ENCODE peak calls at places on chromosomes 5 and 9, in four cellular contexts. F is HCT116, G is MCF 10A, Z is HFF-Myc. B is an unnamed sample.
A peak's percentile ranks its signal among the peaks of the same experiment; 100 is the strongest.

GRCh38 chr9:137709411-137710101 is 90.8 kb downstream of the EHMT1 start:
- DNase-seq in F (no peak), G (no peak), Z (no peak), B (no peak)

GRCh38 chr9:82606071-82606470 is 456.9 kb downstream of the RASEF start:
- DNase-seq in F (no peak), G (no peak), Z (no peak), B (no peak)

GRCh38 chr5:160260006-160260775 is 30.9 kb downstream of the FABP6 start:
- DNase-seq in F (no peak), G (no peak), Z (no peak), B (no peak)

GRCh38 chr5:73999306-73999705 is 373.3 kb downstream of the ARHGEF28 start:
- DNase-seq in F (no peak), G (no peak), Z (no peak), B (no peak)

GRCh38 chr5:93578179-93578812 is 2.7 kb downstream of the NR2F1-AS1 start:
- DNase-seq in F (no peak), G (no peak), Z (no peak), B (no peak)

GRCh38 chr9:92657296-92658094 is 12.4 kb downstream of the IPPK start:
- DNase-seq in F (no peak), G (peak; percentile 49), Z (no peak), B (no peak)

GRCh38 chr9:134636142-134636507 is 5.5 kb upstream of the COL5A1 start:
- DNase-seq in F (no peak), G (no peak), Z (no peak), B (no peak)

GRCh38 chr5:133340002-133340755 is 272.2 kb downstream of the FSTL4 start:
- DNase-seq in F (no peak), G (no peak), Z (no peak), B (no peak)

GRCh38 chr9:88587182-88587581 is 52.2 kb downstream of the NXNL2 start:
- DNase-seq in F (no peak), G (peak; percentile 84), Z (no peak), B (no peak)

GRCh38 chr5:14257995-14258403 is 114.9 kb downstream of the TRIO start:
- DNase-seq in F (no peak), G (no peak), Z (no peak), B (no peak)

GRCh38 chr5:149062371-149063016 is 368 bp downstream of the SH3TC2 start:
- DNase-seq in F (peak; percentile 83), G (peak; percentile 98), Z (peak; percentile 82), B (peak; percentile 78)

GRCh38 chr9:70142101-70142500 is 98.5 kb downstream of the MAMDC2 start:
- DNase-seq in F (no peak), G (no peak), Z (no peak), B (no peak)

GRCh38 chr5:93715327-93715726 is 26.1 kb downstream of the POU5F2 start:
- DNase-seq in F (no peak), G (no peak), Z (no peak), B (no peak)

GRCh38 chr9:83359039-83359438 is 179.2 kb downstream of the FRMD3 start:
- DNase-seq in F (no peak), G (no peak), Z (no peak), B (no peak)

GRCh38 chr5:163399923-163400322 is 37.5 kb upstream of the CCNG1 start:
- DNase-seq in F (no peak), G (no peak), Z (no peak), B (no peak)

GRCh38 chr9:111728617-111729366 is 65.9 kb downstream of the SHOC1 start:
- DNase-seq in F (peak; percentile 87), G (peak; percentile 93), Z (peak; percentile 80), B (peak; percentile 64)

GRCh38 chr9:98811051-98811650 is 3.7 kb downstream of the GALNT12 start:
- DNase-seq in F (no peak), G (no peak), Z (peak; percentile 26), B (no peak)

GRCh38 chr5:149831492-149831891 is 101.4 kb downstream of the PPARGC1B start:
- DNase-seq in F (no peak), G (peak; percentile 74), Z (no peak), B (no peak)

GRCh38 chr9:131478421-131478868 is 24.3 kb upstream of the POMT1 start:
- DNase-seq in F (peak; percentile 3), G (peak; percentile 55), Z (no peak), B (no peak)
- TF ChIP-seq CTCF in F (peak; percentile 58), G (peak; percentile 48), Z (peak; percentile 64), B (peak; percentile 69)

GRCh38 chr5:50927953-50928352 is 261.5 kb downstream of the PARP8 start:
- DNase-seq in F (no peak), G (no peak), Z (no peak), B (no peak)

GRCh38 chr5:50923768-50924113 is 257.3 kb downstream of the PARP8 start:
- DNase-seq in F (no peak), G (no peak), Z (no peak), B (no peak)

GRCh38 chr5:50921366-50922133 is 255.1 kb downstream of the PARP8 start:
- DNase-seq in F (no peak), G (no peak), Z (no peak), B (no peak)

GRCh38 chr5:50922942-50923767 is 256.7 kb downstream of the PARP8 start:
- DNase-seq in F (no peak), G (no peak), Z (no peak), B (no peak)
- TF ChIP-seq CTCF in F (no peak), G (no peak), Z (peak; percentile 2), B (no peak)

DNA sequence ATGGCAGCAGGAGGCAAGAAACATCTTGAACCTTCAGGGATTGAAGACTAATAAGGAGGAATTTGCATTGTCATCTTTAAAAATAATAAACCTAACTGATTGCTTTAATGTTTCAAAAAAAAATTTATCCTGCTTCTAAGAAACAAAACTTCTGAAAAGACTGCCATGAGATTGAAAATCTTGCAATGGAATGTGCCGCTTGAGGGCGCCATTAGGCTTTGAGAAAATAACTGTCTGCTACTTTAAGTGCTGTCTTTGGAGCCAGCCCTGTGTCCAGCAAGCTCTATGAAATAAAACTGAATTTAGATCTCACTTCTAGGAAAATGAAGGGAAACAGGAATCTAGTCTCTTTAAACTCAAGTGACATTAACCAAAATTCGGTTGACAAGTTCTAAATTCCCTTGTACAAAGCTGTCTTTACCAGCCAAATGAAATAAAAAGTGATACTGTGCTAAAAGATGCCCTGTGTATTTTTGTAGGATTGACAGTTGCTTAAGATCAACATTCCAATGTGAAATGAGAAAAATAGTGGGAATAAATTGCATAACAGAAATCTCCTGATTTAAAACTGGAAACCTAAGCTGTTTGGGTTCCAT is 79.4 kb downstream of the ESM1 start:
- DNase-seq in F (peak; percentile 44), G (peak; percentile 69), Z (peak; percentile 35), B (no peak)
- TF ChIP-seq CTCF in F (peak; percentile 55), G (peak; percentile 61), Z (peak; percentile 70), B (peak; percentile 81)

GRCh38 chr9:114000063-114000454 is 78.0 kb downstream of the AMBP start:
- DNase-seq in F (no peak), G (no peak), Z (no peak), B (no peak)

GRCh38 chr9:113997610-113998009 is 80.5 kb downstream of the AMBP start:
- DNase-seq in F (no peak), G (no peak), Z (no peak), B (no peak)

GRCh38 chr9:113998114-113998513 is 80.0 kb downstream of the AMBP start:
- DNase-seq in F (no peak), G (no peak), Z (no peak), B (no peak)

GRCh38 chr9:113999256-114000062 is 78.6 kb downstream of the AMBP start:
- DNase-seq in F (no peak), G (no peak), Z (no peak), B (no peak)

GRCh38 chr9:113998529-113999255 is 79.4 kb downstream of the AMBP start:
- DNase-seq in F (no peak), G (no peak), Z (no peak), B (no peak)
- TF ChIP-seq CTCF in F (peak; percentile 41), G (no peak), Z (peak; percentile 49), B (peak; percentile 47)

DNA sequence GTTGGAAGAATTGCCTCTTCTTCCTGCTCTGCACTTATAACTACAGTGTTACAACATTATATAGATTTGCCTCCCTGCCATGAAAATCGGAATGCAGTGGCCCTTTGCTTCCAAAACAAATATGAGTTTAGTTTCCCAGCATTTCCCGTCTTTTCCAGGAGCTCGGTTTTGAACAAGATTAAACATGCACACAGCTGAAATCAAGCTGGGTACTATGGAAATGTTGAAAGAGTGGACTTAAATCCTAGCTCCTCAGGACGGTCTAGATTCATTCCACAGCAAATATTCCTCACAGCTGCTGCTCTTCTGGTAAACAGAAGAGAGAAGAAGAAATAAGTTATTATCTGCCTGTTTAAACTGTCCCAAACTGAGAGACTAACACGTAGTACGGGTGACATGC is 161.4 kb downstream of the PIK3R1 start:
- DNase-seq in F (no peak), G (peak; percentile 82), Z (no peak), B (no peak)
- TF ChIP-seq CTCF in F (no peak), G (no peak), Z (no peak), B (no peak)

GRCh38 chr5:111548992-111549649 is 36.8 kb upstream of the STARD4 start:
- DNase-seq in F (no peak), G (no peak), Z (no peak), B (no peak)
- TF ChIP-seq CTCF in F (no peak), G (no peak), Z (no peak), B (no peak)

B was measured in kidney epithelial cell.